ENCODE peak calls at places on chromosomes 11 and 22, in ten cellular contexts. E is heart left ventricle; F is tibial artery; G is body of pancreas; T is CD8-positive, alpha-beta T cell; C is K562; K is IMR-90; D is vagina; P is ovary; M is bronchial epithelial cell. O is an unnamed sample. For H3K36me3 and H3K27me3, the result is how much of the 10 kb centered on the place peaks cover.

GRCh38 chr11:48001438-48002021 is 21.2 kb downstream of the PTPRJ start:
- DNase-seq in G (peak), E (no peak), M (no peak), K (peak), P (no peak), T (peak), D (no peak), F (no peak), C (no peak), O (no peak)

GRCh38 chr22:30214703-30215405 is 31.7 kb downstream of the LIF start:
- DNase-seq in D (no peak), F (no peak), G (no peak), P (no peak), M (no peak), K (no peak), T (no peak), C (no peak), E (no peak), O (no peak)

GRCh38 chr11:59756845-59757244 is 1.7 kb downstream of the STX3 start:
- DNase-seq in P (no peak), F (no peak), K (peak), C (peak), E (no peak), M (peak), D (no peak), T (no peak), G (peak), O (no peak)

GRCh38 chr11:14969922-14970323 is 2.2 kb downstream of the CALCA start:
- DNase-seq in K (peak), F (no peak), E (no peak), D (no peak), T (peak), G (peak), P (no peak), C (peak), M (peak), O (peak)

GRCh38 chr22:50548046-50548912 is 2.6 kb downstream of the KLHDC7B start:
- DNase-seq in D (no peak), K (no peak), T (peak), E (no peak), F (no peak), P (no peak), M (no peak), C (no peak), G (peak), O (no peak)

GRCh38 chr22:28978158-28978557 is 83.5 kb downstream of the C22orf31 start:
- DNase-seq in K (peak), C (no peak), P (no peak), G (no peak), F (no peak), M (peak), T (no peak), D (no peak), E (no peak), O (no peak)

GRCh38 chr11:65879622-65880021 is at the start of gene CTSW:
- DNase-seq in F (no peak), D (no peak), K (no peak), E (no peak), M (no peak), P (no peak), G (no peak), T (peak), C (no peak), O (no peak)

GRCh38 chr11:18115360-18116127 is 9.7 kb upstream of the SAAL1 start:
- DNase-seq in F (peak), K (peak), P (peak), C (peak), D (no peak), M (peak), T (peak), E (peak), G (peak), O (peak)

GRCh38 chr22:47340851-47341436 is 578.5 kb downstream of the TBC1D22A start:
- DNase-seq in G (no peak), C (no peak), F (no peak), P (no peak), E (no peak), T (no peak), K (no peak), D (peak), M (no peak), O (no peak)

GRCh38 chr11:116438651-116439479 is 333.9 kb downstream of the BUD13 start:
- DNase-seq in D (no peak), T (no peak), G (no peak), C (no peak), P (no peak), F (no peak), K (no peak), E (no peak), M (no peak), O (no peak)

GRCh38 chr11:94473177-94473799 is 20.4 kb downstream of the MRE11 start:
- DNase-seq in E (no peak), F (no peak), K (peak), G (no peak), M (no peak), C (no peak), P (no peak), T (no peak), D (no peak), O (no peak)

GRCh38 chr22:44197271-44197670 is 16.5 kb downstream of the PARVG start:
- DNase-seq in T (no peak), E (no peak), P (no peak), F (no peak), G (no peak), K (no peak), C (no peak), M (no peak), D (no peak), O (no peak)

GRCh38 chr11:2768471-2769408 is 68.9 kb upstream of the KCNQ1OT1 start:
- DNase-seq in F (no peak), K (peak), M (peak), P (peak), T (no peak), D (peak), E (no peak), G (no peak), C (peak), O (no peak)
- TF ChIP-seq CTCF in F (no peak), K (no peak), M (no peak), P (no peak), T (no peak), D (no peak), E (no peak), G (no peak), C (no peak), O (no peak)

DNA sequence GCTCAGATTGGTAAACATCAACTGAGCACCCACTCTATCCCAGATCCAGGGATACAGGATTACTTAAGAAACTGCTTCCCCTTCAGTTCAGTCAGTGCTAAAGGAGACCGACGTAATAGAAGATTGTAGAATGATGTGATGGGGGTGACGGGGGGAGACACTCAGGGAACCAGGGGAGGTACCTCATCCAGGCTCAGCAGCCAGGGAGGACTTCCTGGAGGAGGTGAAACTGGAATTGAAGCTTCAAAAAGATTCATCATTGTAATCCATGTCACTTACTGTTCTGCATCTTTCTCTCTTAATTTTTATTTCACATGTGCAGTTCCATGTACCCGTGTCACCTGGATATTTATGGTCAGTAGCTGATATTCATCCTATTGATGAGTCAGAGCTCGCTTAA is 19.1 kb upstream of the TEF start:
- DNase-seq in T (no peak), G (no peak), E (no peak), F (no peak), C (no peak), P (no peak), D (no peak), M (no peak), K (no peak), O (no peak)
- H3K36me3 ChIP-seq in T (under half), G (under half), E (under half), F (under half), C (under half), P (under half), D (under half), M (under half), K (under half), O (under half)

GRCh38 chr11:118265954-118266353 is 1.9 kb upstream of the MPZL2 start:
- DNase-seq in D (no peak), C (no peak), M (peak), E (peak), K (no peak), F (peak), T (no peak), P (no peak), G (peak), O (no peak)
- H3K27me3 ChIP-seq in D (under half), C (under half), M (under half), E (under half), K (under half), F (under half), T (under half), P (under half), G (under half), O (under half)

GRCh38 chr22:41367039-41367679 is 14.6 kb upstream of the TEF start:
- DNase-seq in C (peak), D (peak), F (peak), M (peak), E (peak), G (peak), T (no peak), P (peak), K (peak), O (peak)
- TF ChIP-seq CTCF in C (peak), D (no peak), F (peak), M (peak), E (peak), G (no peak), T (no peak), P (no peak), K (peak), O (peak)

DNA sequence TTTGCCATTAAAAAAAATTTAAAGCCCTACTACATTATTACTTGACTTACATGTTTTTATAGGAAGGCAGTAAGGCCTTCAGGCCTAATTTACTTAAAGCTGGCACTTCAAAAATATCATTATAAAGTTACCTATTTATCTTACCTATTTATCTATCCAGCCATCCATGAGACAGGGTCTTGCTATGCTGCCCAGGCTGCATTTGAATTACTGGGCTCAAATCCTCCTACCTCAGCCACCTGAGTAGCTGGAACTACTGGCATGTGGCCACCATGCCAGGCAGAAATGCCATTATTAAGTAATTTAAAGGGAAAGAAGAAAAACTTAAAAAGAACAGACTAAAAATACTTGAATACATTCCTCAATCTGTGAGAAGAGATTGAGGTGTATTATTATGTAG is 60.3 kb upstream of the CLNS1A start:
- DNase-seq in G (no peak), C (no peak), E (no peak), P (no peak), D (no peak), F (no peak), K (no peak), T (no peak), M (no peak), O (no peak)
- H3K36me3 ChIP-seq in G (under half), C (half or more), E (under half), P (under half), D (under half), F (under half), K (under half), T (under half), M (under half), O (under half)

GRCh38 chr11:43542734-43543133 is 137.8 kb upstream of the HSD17B12 start:
- DNase-seq in G (no peak), D (no peak), F (no peak), K (no peak), P (no peak), E (no peak), M (peak), C (no peak), T (no peak), O (no peak)
- H3K27me3 ChIP-seq in G (under half), D (under half), F (under half), K (under half), P (under half), E (under half), M (under half), C (under half), T (under half), O (under half)

GRCh38 chr11:108754901-108755625 is 90.2 kb downstream of the DDX10 start:
- DNase-seq in G (no peak), T (no peak), E (no peak), M (no peak), C (no peak), D (no peak), P (no peak), F (peak), K (no peak), O (no peak)

GRCh38 chr11:108751444-108751843 is 86.6 kb downstream of the DDX10 start:
- DNase-seq in T (no peak), C (no peak), G (no peak), P (no peak), M (no peak), E (no peak), K (no peak), D (no peak), F (no peak), O (no peak)

GRCh38 chr11:108757630-108758029 is 92.8 kb downstream of the DDX10 start:
- DNase-seq in T (no peak), M (no peak), E (no peak), D (no peak), G (no peak), F (no peak), K (no peak), C (no peak), P (no peak), O (no peak)

GRCh38 chr11:108748971-108749370 is 84.1 kb downstream of the DDX10 start:
- DNase-seq in T (no peak), C (no peak), D (no peak), P (no peak), E (no peak), G (no peak), K (no peak), M (no peak), F (no peak), O (no peak)

GRCh38 chr11:108752297-108752751 is 87.5 kb downstream of the DDX10 start:
- DNase-seq in T (no peak), E (no peak), C (no peak), P (no peak), K (no peak), F (no peak), M (peak), G (no peak), D (no peak), O (no peak)
- TF ChIP-seq CTCF in T (no peak), E (no peak), C (no peak), P (no peak), K (no peak), F (no peak), M (no peak), G (no peak), D (no peak), O (no peak)

GRCh38 chr11:92225206-92225562 is 566 bp downstream of the FAT3 start:
- DNase-seq in D (no peak), T (no peak), C (no peak), E (no peak), K (no peak), G (no peak), F (no peak), M (no peak), P (no peak), O (peak)
- H3K36me3 ChIP-seq in D (under half), T (under half), C (under half), E (under half), K (under half), G (under half), F (under half), M (under half), P (under half), O (under half)

GRCh38 chr22:23079240-23079768 is 9.0 kb downstream of the GNAZ start:
- DNase-seq in D (no peak), C (peak), P (no peak), E (no peak), G (no peak), T (no peak), K (no peak), F (no peak), M (no peak), O (no peak)
- H3K27me3 ChIP-seq in D (under half), C (under half), P (under half), E (under half), G (under half), T (under half), K (under half), F (under half), M (under half), O (under half)

GRCh38 chr11:7353100-7353499 is 101.4 kb downstream of the SYT9 start:
- DNase-seq in M (peak), C (peak), P (no peak), D (no peak), E (no peak), G (peak), K (no peak), F (no peak), T (no peak), O (peak)
- TF ChIP-seq CTCF in M (peak), C (peak), P (no peak), D (no peak), E (peak), G (peak), K (peak), F (no peak), T (no peak), O (peak)